ENCODE peak calls at places on chromosome 12, in seven cellular contexts. M, L, U, D, S, Y and J are unnamed samples.

GRCh38 chr12:57142727-57143126 is 4.7 kb downstream of the LRP1-AS start:
- DNase-seq in M (no peak), L (no peak), U (no peak), D (no peak), S (no peak), Y (no peak), J (no peak)

GRCh38 chr12:111396726-111397445 is 8.8 kb upstream of the SH2B3 start:
- DNase-seq in M (peak; percentile 93), L (peak; percentile 81), U (peak; percentile 84), D (peak; percentile 91), S (peak; percentile 65), Y (peak; percentile 44), J (peak; percentile 70)

GRCh38 chr12:95204141-95204866 is 13.0 kb downstream of the FGD6 start:
- DNase-seq in M (peak; percentile 94), L (no peak), U (peak; percentile 38), D (no peak), S (peak; percentile 95), Y (no peak), J (peak; percentile 100)

GRCh38 chr12:120711411-120711810 is 1.2 kb downstream of the UNC119B start:
- DNase-seq in M (no peak), L (no peak), U (no peak), D (no peak), S (no peak), Y (no peak), J (no peak)

GRCh38 chr12:84910549-84911241 is 1.9 kb downstream of the SLC6A15 start:
- DNase-seq in M (peak; percentile 8), L (no peak), U (no peak), D (no peak), S (peak; percentile 36), Y (no peak), J (peak; percentile 49)

GRCh38 chr12:20063116-20063515 is 305.2 kb upstream of the PDE3A start:
- DNase-seq in M (no peak), L (no peak), U (no peak), D (no peak), S (peak; percentile 80), Y (no peak), J (no peak)

GRCh38 chr12:93645702-93646101 is 31.5 kb upstream of the CRADD start:
- DNase-seq in M (no peak), L (no peak), U (no peak), D (no peak), S (peak; percentile 69), Y (no peak), J (no peak)

GRCh38 chr12:47772094-47772660 is 861 bp upstream of the SLC48A1 start:
- DNase-seq in M (no peak), L (no peak), U (no peak), D (no peak), S (no peak), Y (no peak), J (no peak)

GRCh38 chr12:63052696-63053095 is 98.3 kb downstream of the AVPR1A start:
- DNase-seq in M (no peak), L (no peak), U (no peak), D (no peak), S (no peak), Y (no peak), J (no peak)

GRCh38 chr12:53268637-53269562 is 801 bp downstream of the ESPL1 start:
- DNase-seq in M (no peak), L (no peak), U (no peak), D (no peak), S (no peak), Y (no peak), J (peak; percentile 20)

GRCh38 chr12:16950041-16950677 is 344.2 kb upstream of the LMO3 start:
- DNase-seq in M (no peak), L (no peak), U (no peak), D (no peak), S (no peak), Y (no peak), J (no peak)

GRCh38 chr12:77788231-77789168 is 42.2 kb upstream of the NAV3 start:
- DNase-seq in M (no peak), L (no peak), U (no peak), D (no peak), S (no peak), Y (no peak), J (no peak)

GRCh38 chr12:3033538-3033865 is 43.7 kb upstream of the TSPAN9 start:
- DNase-seq in M (no peak), L (no peak), U (no peak), D (no peak), S (no peak), Y (no peak), J (no peak)

DNA sequence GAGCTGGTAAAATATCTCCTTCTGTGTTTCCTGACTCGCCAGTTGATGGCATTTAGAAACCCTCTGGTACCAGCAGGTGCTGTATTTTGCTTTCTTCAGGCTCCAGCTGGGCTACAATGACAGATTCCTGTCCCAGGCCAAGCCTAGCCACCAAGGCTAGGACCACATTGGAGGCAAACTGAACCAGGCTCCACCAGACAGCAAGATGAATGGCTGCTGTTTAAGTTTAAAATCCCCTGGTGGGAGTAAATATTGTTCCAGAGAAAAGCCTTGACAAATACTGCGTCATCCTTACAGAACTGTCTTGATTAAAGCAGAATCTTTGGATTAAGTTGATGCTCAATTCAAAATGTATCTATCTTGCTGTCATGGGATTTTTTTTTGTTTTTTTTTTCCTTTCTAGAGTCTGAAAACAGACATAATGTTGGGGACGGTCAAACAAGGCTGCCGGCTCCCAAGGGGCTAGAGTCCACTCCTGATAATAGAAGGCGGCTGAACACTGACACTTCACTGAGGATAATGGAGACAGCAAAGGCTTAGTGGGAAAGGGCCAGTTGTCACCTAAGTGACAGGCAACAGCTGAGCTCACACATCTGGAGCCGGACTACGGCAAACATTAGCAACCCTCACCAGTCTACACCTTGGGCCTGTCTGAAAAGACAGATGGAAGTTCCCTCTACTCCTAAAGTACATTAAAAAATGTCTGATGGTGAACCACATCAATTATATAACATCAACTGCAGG is 1.8 kb downstream of the PRICKLE1 start:
- DNase-seq in M (peak; percentile 19), L (no peak), U (no peak), D (no peak), S (no peak), Y (no peak), J (no peak)
- H3K27ac ChIP-seq in M (peak overlapping the region; percentile 86), L (no peak overlapping the region), U (no peak overlapping the region), D (no peak overlapping the region), S (no peak overlapping the region), Y (no peak overlapping the region), J (no peak overlapping the region)

DNA sequence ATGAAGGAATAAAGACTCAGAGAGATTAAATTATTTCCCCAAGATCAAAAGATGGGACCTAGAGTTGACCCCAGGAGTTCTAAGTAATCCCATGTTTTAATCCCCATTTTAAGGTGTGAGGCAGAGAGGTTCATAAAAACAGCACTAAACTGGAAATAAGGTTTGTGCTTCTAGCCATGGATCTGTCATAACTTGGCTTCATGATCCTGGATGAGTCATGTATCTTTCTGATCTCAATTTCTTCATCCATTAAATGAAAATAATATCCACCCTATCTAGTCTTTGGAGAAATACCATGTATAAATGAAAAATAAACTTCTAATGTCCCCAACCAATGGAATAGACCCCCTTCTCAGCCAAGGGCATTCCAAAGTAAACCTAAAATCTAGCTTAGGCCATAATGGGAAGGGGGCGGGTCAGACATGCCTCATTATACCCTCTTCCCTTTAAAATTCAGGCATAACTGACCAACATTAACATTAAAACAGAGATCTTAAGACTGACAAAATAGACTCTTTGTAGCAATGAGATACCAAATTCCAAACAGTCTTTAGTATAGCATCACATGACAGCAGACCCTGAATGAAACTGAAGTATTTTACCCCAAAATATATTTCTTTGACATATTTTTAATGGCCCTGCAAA is 47.8 kb downstream of the SLC41A2 start:
- DNase-seq in M (no peak), L (no peak), U (no peak), D (no peak), S (peak; percentile 42), Y (no peak), J (peak; percentile 56)
- H3K27ac ChIP-seq in M (no peak overlapping the region), L (no peak overlapping the region), U (no peak overlapping the region), D (peak overlapping the region; percentile 66), S (no peak overlapping the region), Y (peak overlapping the region; percentile 46), J (no peak overlapping the region)

GRCh38 chr12:108793756-108794441 is 62.6 kb upstream of the CORO1C start:
- DNase-seq in M (no peak), L (no peak), U (no peak), D (no peak), S (no peak), Y (no peak), J (no peak)
- H3K27ac ChIP-seq in M (no peak overlapping the region), L (no peak overlapping the region), U (peak overlapping the region; percentile 26), D (no peak overlapping the region), S (no peak overlapping the region), Y (peak overlapping the region; percentile 77), J (no peak overlapping the region)

DNA sequence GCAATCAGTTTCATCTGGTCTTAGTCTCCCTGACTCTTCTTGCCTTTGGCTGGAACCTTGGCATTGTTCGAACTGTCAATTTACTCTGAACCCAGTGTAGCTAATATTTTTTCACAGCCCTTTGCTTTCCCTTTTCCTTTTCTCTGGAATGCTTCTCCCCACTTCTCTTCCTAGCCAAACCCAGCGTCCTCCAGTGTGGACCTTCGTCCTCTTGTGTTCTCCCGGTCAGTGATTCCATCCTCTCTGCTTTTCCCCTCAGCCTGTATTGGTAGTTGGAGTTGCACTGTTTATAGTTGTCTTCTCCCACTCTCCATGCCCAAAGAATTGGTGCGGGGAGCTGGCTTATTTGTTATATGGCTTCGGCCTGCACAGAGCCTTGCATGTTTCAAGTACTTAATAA is 9.4 kb downstream of the ACVR1B start:
- DNase-seq in M (no peak), L (no peak), U (no peak), D (no peak), S (no peak), Y (no peak), J (no peak)
- H3K27ac ChIP-seq in M (peak overlapping the region; percentile 72), L (no peak overlapping the region), U (peak overlapping the region; percentile 45), D (peak overlapping the region; percentile 75), S (no peak overlapping the region), Y (no peak overlapping the region), J (no peak overlapping the region)

DNA sequence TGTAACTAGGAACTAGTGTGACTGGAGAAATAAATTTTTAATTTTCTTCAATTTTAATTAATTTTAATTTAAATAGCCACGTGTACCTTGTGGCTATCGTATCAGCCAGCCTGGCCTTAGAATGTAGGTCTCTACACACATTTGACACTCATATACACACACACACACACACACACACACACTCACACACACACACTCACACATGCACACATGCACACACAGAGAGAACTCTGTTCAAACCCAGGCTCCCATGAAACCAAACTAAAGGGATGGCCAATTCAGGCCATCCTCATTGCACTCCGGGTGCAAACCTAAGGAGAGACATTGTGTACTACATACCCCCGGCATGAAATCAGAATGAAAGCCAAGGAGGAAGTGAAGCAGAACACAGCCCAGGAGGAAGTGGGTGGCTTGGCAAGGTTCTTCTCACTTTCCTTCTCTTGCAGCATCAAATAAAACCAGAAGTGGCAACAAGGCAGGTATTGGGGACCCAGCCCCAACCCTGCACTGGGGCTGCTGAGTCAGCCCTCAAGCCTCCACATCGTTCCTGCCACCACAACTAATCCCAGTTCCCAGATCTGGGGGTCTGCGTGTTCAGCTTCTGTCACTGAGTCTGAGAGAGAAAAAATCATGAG is 26.2 kb upstream of the CHPT1 start:
- DNase-seq in M (no peak), L (peak; percentile 51), U (peak; percentile 37), D (no peak), S (no peak), Y (no peak), J (no peak)
- H3K27ac ChIP-seq in M (no peak overlapping the region), L (no peak overlapping the region), U (no peak overlapping the region), D (no peak overlapping the region), S (no peak overlapping the region), Y (no peak overlapping the region), J (no peak overlapping the region)